ENCODE peak calls at places on chromosomes 5 and 9, in six cellular contexts. One of them, this sample, is unnamed.

GRCh38 chr5:143311428-143311827 is 92.1 kb downstream of the NR3C1 start:
- DNase-seq in GM23338: peak; percentile 6
- DNase-seq in WERI-Rb-1: no peak
- DNase-seq in CD8-positive, alpha-beta memory T cell: no peak
- DNase-seq in AG04449: no peak
- DNase-seq in upper lobe of right lung: no peak
- DNase-seq in this sample: no peak

GRCh38 chr5:28542968-28543367 is 1504.6 kb upstream of the CDH9 start:
- DNase-seq in GM23338: no peak
- DNase-seq in WERI-Rb-1: no peak
- DNase-seq in CD8-positive, alpha-beta memory T cell: no peak
- DNase-seq in AG04449: peak; percentile 24
- DNase-seq in upper lobe of right lung: no peak
- DNase-seq in this sample: no peak

GRCh38 chr9:105994970-105995369 is 300.6 kb downstream of the TMEM38B start:
- DNase-seq in GM23338: no peak
- DNase-seq in WERI-Rb-1: no peak
- DNase-seq in CD8-positive, alpha-beta memory T cell: no peak
- DNase-seq in AG04449: no peak
- DNase-seq in upper lobe of right lung: no peak
- DNase-seq in this sample: no peak

GRCh38 chr5:10701567-10702039 is 59.4 kb downstream of the DAP start:
- DNase-seq in GM23338: peak; percentile 81
- DNase-seq in WERI-Rb-1: peak; percentile 72
- DNase-seq in CD8-positive, alpha-beta memory T cell: no peak
- DNase-seq in AG04449: no peak
- DNase-seq in upper lobe of right lung: no peak
- DNase-seq in this sample: peak; percentile 33

GRCh38 chr9:77015291-77016048 is 4.0 kb upstream of the FOXB2 start:
- DNase-seq in GM23338: peak; percentile 57
- DNase-seq in WERI-Rb-1: no peak
- DNase-seq in CD8-positive, alpha-beta memory T cell: no peak
- DNase-seq in AG04449: no peak
- DNase-seq in upper lobe of right lung: no peak
- DNase-seq in this sample: no peak

GRCh38 chr5:142843029-142843905 is 73.1 kb downstream of the ARHGAP26 start:
- DNase-seq in GM23338: no peak
- DNase-seq in WERI-Rb-1: no peak
- DNase-seq in CD8-positive, alpha-beta memory T cell: no peak
- DNase-seq in AG04449: no peak
- DNase-seq in upper lobe of right lung: no peak
- DNase-seq in this sample: no peak

GRCh38 chr9:130024597-130024994 is 18.4 kb downstream of the FNBP1 start:
- DNase-seq in GM23338: no peak
- DNase-seq in WERI-Rb-1: no peak
- DNase-seq in CD8-positive, alpha-beta memory T cell: no peak
- DNase-seq in AG04449: no peak
- DNase-seq in upper lobe of right lung: no peak
- DNase-seq in this sample: no peak

GRCh38 chr5:88675758-88676636 is 207.0 kb downstream of the MEF2C start:
- DNase-seq in GM23338: peak; percentile 96
- DNase-seq in WERI-Rb-1: peak; percentile 90
- DNase-seq in CD8-positive, alpha-beta memory T cell: no peak
- DNase-seq in AG04449: no peak
- DNase-seq in upper lobe of right lung: peak; percentile 66
- DNase-seq in this sample: peak; percentile 59

GRCh38 chr9:91751922-91752321 is 198.1 kb downstream of the ROR2 start:
- DNase-seq in GM23338: no peak
- DNase-seq in WERI-Rb-1: no peak
- DNase-seq in CD8-positive, alpha-beta memory T cell: no peak
- DNase-seq in AG04449: peak; percentile 46
- DNase-seq in upper lobe of right lung: no peak
- DNase-seq in this sample: no peak

GRCh38 chr5:55836191-55836590 is 15.0 kb upstream of the IL31RA start:
- DNase-seq in GM23338: no peak
- DNase-seq in WERI-Rb-1: no peak
- DNase-seq in CD8-positive, alpha-beta memory T cell: no peak
- DNase-seq in AG04449: no peak
- DNase-seq in upper lobe of right lung: no peak
- DNase-seq in this sample: no peak

GRCh38 chr9:119435066-119435465 is 65.8 kb upstream of the BRINP1 start:
- DNase-seq in GM23338: no peak
- DNase-seq in WERI-Rb-1: no peak
- DNase-seq in CD8-positive, alpha-beta memory T cell: no peak
- DNase-seq in AG04449: no peak
- DNase-seq in upper lobe of right lung: no peak
- DNase-seq in this sample: no peak

GRCh38 chr5:94181940-94182339 is 436.5 kb downstream of the KIAA0825 start:
- DNase-seq in GM23338: peak; percentile 66
- DNase-seq in WERI-Rb-1: peak; percentile 21
- DNase-seq in CD8-positive, alpha-beta memory T cell: no peak
- DNase-seq in AG04449: no peak
- DNase-seq in upper lobe of right lung: no peak
- DNase-seq in this sample: peak; percentile 1

GRCh38 chr9:128001411-128002298 is 20.9 kb upstream of the EEIG1 start:
- DNase-seq in GM23338: peak; percentile 79
- DNase-seq in WERI-Rb-1: no peak
- DNase-seq in CD8-positive, alpha-beta memory T cell: no peak
- DNase-seq in AG04449: peak; percentile 64
- DNase-seq in upper lobe of right lung: no peak
- DNase-seq in this sample: no peak

GRCh38 chr5:10838038-10838437 is 77.0 kb upstream of the DAP start:
- DNase-seq in GM23338: no peak
- DNase-seq in WERI-Rb-1: no peak
- DNase-seq in CD8-positive, alpha-beta memory T cell: no peak
- DNase-seq in AG04449: no peak
- DNase-seq in upper lobe of right lung: no peak
- DNase-seq in this sample: peak; percentile 3

GRCh38 chr5:154898210-154898609 is 39.8 kb downstream of the CNOT8 start:
- DNase-seq in GM23338: no peak
- DNase-seq in WERI-Rb-1: no peak
- DNase-seq in CD8-positive, alpha-beta memory T cell: no peak
- DNase-seq in AG04449: no peak
- DNase-seq in upper lobe of right lung: no peak
- DNase-seq in this sample: no peak

GRCh38 chr5:123471385-123471784 is 40.6 kb upstream of the CSNK1G3 start:
- DNase-seq in GM23338: no peak
- DNase-seq in WERI-Rb-1: no peak
- DNase-seq in CD8-positive, alpha-beta memory T cell: no peak
- DNase-seq in AG04449: no peak
- DNase-seq in upper lobe of right lung: no peak
- DNase-seq in this sample: no peak

GRCh38 chr5:67511911-67512310 is 315.3 kb upstream of the CD180 start:
- DNase-seq in GM23338: no peak
- DNase-seq in WERI-Rb-1: no peak
- DNase-seq in CD8-positive, alpha-beta memory T cell: no peak
- DNase-seq in AG04449: no peak
- DNase-seq in upper lobe of right lung: no peak
- DNase-seq in this sample: no peak

GRCh38 chr5:61311836-61312808 is 19.9 kb upstream of the ZSWIM6 start:
- DNase-seq in GM23338: no peak
- DNase-seq in WERI-Rb-1: no peak
- DNase-seq in CD8-positive, alpha-beta memory T cell: no peak
- DNase-seq in AG04449: peak; percentile 93
- DNase-seq in upper lobe of right lung: no peak
- DNase-seq in this sample: no peak

GRCh38 chr9:36987891-36988290 is 46.2 kb downstream of the PAX5 start:
- DNase-seq in GM23338: peak; percentile 33
- DNase-seq in WERI-Rb-1: no peak
- DNase-seq in CD8-positive, alpha-beta memory T cell: no peak
- DNase-seq in AG04449: no peak
- DNase-seq in upper lobe of right lung: peak; percentile 26
- DNase-seq in this sample: no peak

GRCh38 chr5:90803376-90803775 is 244.8 kb downstream of the ADGRV1 start:
- DNase-seq in GM23338: no peak
- DNase-seq in WERI-Rb-1: no peak
- DNase-seq in CD8-positive, alpha-beta memory T cell: no peak
- DNase-seq in AG04449: no peak
- DNase-seq in upper lobe of right lung: no peak
- DNase-seq in this sample: no peak

GRCh38 chr5:34480810-34481528 is 175.2 kb upstream of the RAI14 start:
- DNase-seq in GM23338: no peak
- DNase-seq in WERI-Rb-1: no peak
- DNase-seq in CD8-positive, alpha-beta memory T cell: no peak
- DNase-seq in AG04449: no peak
- DNase-seq in upper lobe of right lung: no peak
- DNase-seq in this sample: no peak

GRCh38 chr9:123349033-123349432 is 7.0 kb upstream of the CRB2 start:
- DNase-seq in GM23338: no peak
- DNase-seq in WERI-Rb-1: no peak
- DNase-seq in CD8-positive, alpha-beta memory T cell: no peak
- DNase-seq in AG04449: no peak
- DNase-seq in upper lobe of right lung: no peak
- DNase-seq in this sample: no peak

GRCh38 chr9:123348317-123348992 is 7.5 kb upstream of the CRB2 start:
- DNase-seq in GM23338: no peak
- DNase-seq in WERI-Rb-1: peak; percentile 43
- DNase-seq in CD8-positive, alpha-beta memory T cell: no peak
- DNase-seq in AG04449: no peak
- DNase-seq in upper lobe of right lung: no peak
- DNase-seq in this sample: no peak

GRCh38 chr9:123346026-123346425 is 10.0 kb upstream of the CRB2 start:
- DNase-seq in GM23338: no peak
- DNase-seq in WERI-Rb-1: no peak
- DNase-seq in CD8-positive, alpha-beta memory T cell: no peak
- DNase-seq in AG04449: no peak
- DNase-seq in upper lobe of right lung: no peak
- DNase-seq in this sample: no peak

GRCh38 chr9:123346826-123347225 is 9.2 kb upstream of the CRB2 start:
- DNase-seq in GM23338: no peak
- DNase-seq in WERI-Rb-1: no peak
- DNase-seq in CD8-positive, alpha-beta memory T cell: no peak
- DNase-seq in AG04449: no peak
- DNase-seq in upper lobe of right lung: no peak
- DNase-seq in this sample: no peak

GRCh38 chr9:123347289-123348060 is 8.5 kb upstream of the CRB2 start:
- DNase-seq in GM23338: no peak
- DNase-seq in WERI-Rb-1: no peak
- DNase-seq in CD8-positive, alpha-beta memory T cell: no peak
- DNase-seq in AG04449: no peak
- DNase-seq in upper lobe of right lung: no peak
- DNase-seq in this sample: no peak
- H3K4me3 ChIP-seq in GM23338: no peak overlapping the region
- H3K4me3 ChIP-seq in WERI-Rb-1: no peak overlapping the region
- H3K4me3 ChIP-seq in CD8-positive, alpha-beta memory T cell: no peak overlapping the region
- H3K4me3 ChIP-seq in AG04449: no peak overlapping the region
- H3K4me3 ChIP-seq in upper lobe of right lung: no peak overlapping the region
- H3K4me3 ChIP-seq in this sample: no peak overlapping the region

GRCh38 chr9:27192291-27192960 is 83.4 kb downstream of the TEK start:
- DNase-seq in GM23338: no peak
- DNase-seq in WERI-Rb-1: no peak
- DNase-seq in CD8-positive, alpha-beta memory T cell: no peak
- DNase-seq in AG04449: no peak
- DNase-seq in upper lobe of right lung: no peak
- DNase-seq in this sample: no peak

GRCh38 chr9:27189426-27189825 is 80.4 kb downstream of the TEK start:
- DNase-seq in GM23338: no peak
- DNase-seq in WERI-Rb-1: no peak
- DNase-seq in CD8-positive, alpha-beta memory T cell: no peak
- DNase-seq in AG04449: no peak
- DNase-seq in upper lobe of right lung: no peak
- DNase-seq in this sample: no peak

GRCh38 chr9:27183701-27184100 is 74.7 kb downstream of the TEK start:
- DNase-seq in GM23338: no peak
- DNase-seq in WERI-Rb-1: no peak
- DNase-seq in CD8-positive, alpha-beta memory T cell: no peak
- DNase-seq in AG04449: no peak
- DNase-seq in upper lobe of right lung: no peak
- DNase-seq in this sample: no peak

GRCh38 chr9:27184556-27185351 is 75.7 kb downstream of the TEK start:
- DNase-seq in GM23338: no peak
- DNase-seq in WERI-Rb-1: no peak
- DNase-seq in CD8-positive, alpha-beta memory T cell: no peak
- DNase-seq in AG04449: no peak
- DNase-seq in upper lobe of right lung: no peak
- DNase-seq in this sample: no peak

DNA sequence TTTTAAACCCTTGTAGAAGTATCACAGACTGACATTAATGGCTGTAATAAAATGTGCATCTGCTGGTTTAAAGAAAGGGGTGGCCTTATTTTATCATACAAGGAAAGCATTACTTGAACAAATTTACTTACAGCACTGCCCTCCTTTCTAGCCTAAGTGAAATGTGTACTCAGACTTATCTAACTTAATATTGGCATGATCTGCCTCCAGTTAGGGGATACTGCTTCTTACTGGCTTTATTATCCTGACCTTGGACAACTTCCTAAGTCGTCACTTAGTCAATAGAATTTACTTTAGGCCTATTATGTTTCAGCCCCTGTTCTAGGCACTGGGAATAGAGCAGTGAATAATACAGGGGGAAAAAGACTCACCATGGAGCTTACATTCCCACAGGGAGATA is 79.4 kb downstream of the TEK start:
- DNase-seq in GM23338: no peak
- DNase-seq in WERI-Rb-1: no peak
- DNase-seq in CD8-positive, alpha-beta memory T cell: no peak
- DNase-seq in AG04449: no peak
- DNase-seq in upper lobe of right lung: no peak
- DNase-seq in this sample: peak; percentile 15
- H3K4me3 ChIP-seq in GM23338: no peak overlapping the region
- H3K4me3 ChIP-seq in WERI-Rb-1: no peak overlapping the region
- H3K4me3 ChIP-seq in CD8-positive, alpha-beta memory T cell: no peak overlapping the region
- H3K4me3 ChIP-seq in AG04449: no peak overlapping the region
- H3K4me3 ChIP-seq in upper lobe of right lung: no peak overlapping the region
- H3K4me3 ChIP-seq in this sample: no peak overlapping the region

GRCh38 chr9:121299467-121300282 is 31.7 kb downstream of the GSN start:
- DNase-seq in GM23338: peak; percentile 47
- DNase-seq in WERI-Rb-1: peak; percentile 42
- DNase-seq in CD8-positive, alpha-beta memory T cell: no peak
- DNase-seq in AG04449: no peak
- DNase-seq in upper lobe of right lung: peak; percentile 80
- DNase-seq in this sample: peak; percentile 56
- H3K4me3 ChIP-seq in GM23338: peak overlapping the region; percentile 70
- H3K4me3 ChIP-seq in WERI-Rb-1: peak overlapping the region; percentile 34
- H3K4me3 ChIP-seq in CD8-positive, alpha-beta memory T cell: no peak overlapping the region
- H3K4me3 ChIP-seq in AG04449: peak overlapping the region; percentile 45
- H3K4me3 ChIP-seq in upper lobe of right lung: peak overlapping the region; percentile 65
- H3K4me3 ChIP-seq in this sample: peak overlapping the region; percentile 34

GRCh38 chr9:136343884-136344269 is 16.5 kb downstream of the GPSM1 start:
- DNase-seq in GM23338: no peak
- DNase-seq in WERI-Rb-1: no peak
- DNase-seq in CD8-positive, alpha-beta memory T cell: no peak
- DNase-seq in AG04449: no peak
- DNase-seq in upper lobe of right lung: no peak
- DNase-seq in this sample: no peak

GRCh38 chr9:136341769-136342168 is 14.4 kb downstream of the GPSM1 start:
- DNase-seq in GM23338: no peak
- DNase-seq in WERI-Rb-1: no peak
- DNase-seq in CD8-positive, alpha-beta memory T cell: no peak
- DNase-seq in AG04449: no peak
- DNase-seq in upper lobe of right lung: no peak
- DNase-seq in this sample: no peak

GRCh38 chr9:136341042-136341655 is 13.8 kb downstream of the GPSM1 start:
- DNase-seq in GM23338: no peak
- DNase-seq in WERI-Rb-1: no peak
- DNase-seq in CD8-positive, alpha-beta memory T cell: no peak
- DNase-seq in AG04449: no peak
- DNase-seq in upper lobe of right lung: no peak
- DNase-seq in this sample: no peak

GRCh38 chr9:136343121-136343883 is 16.0 kb downstream of the GPSM1 start:
- DNase-seq in GM23338: no peak
- DNase-seq in WERI-Rb-1: no peak
- DNase-seq in CD8-positive, alpha-beta memory T cell: no peak
- DNase-seq in AG04449: no peak
- DNase-seq in upper lobe of right lung: no peak
- DNase-seq in this sample: no peak

GRCh38 chr9:136342191-136343120 is 15.1 kb downstream of the GPSM1 start:
- DNase-seq in GM23338: peak; percentile 88
- DNase-seq in WERI-Rb-1: peak; percentile 92
- DNase-seq in CD8-positive, alpha-beta memory T cell: peak; percentile 43
- DNase-seq in AG04449: no peak
- DNase-seq in upper lobe of right lung: peak; percentile 92
- DNase-seq in this sample: peak; percentile 76
- H3K4me3 ChIP-seq in GM23338: peak overlapping the region; percentile 72
- H3K4me3 ChIP-seq in WERI-Rb-1: no peak overlapping the region
- H3K4me3 ChIP-seq in CD8-positive, alpha-beta memory T cell: no peak overlapping the region
- H3K4me3 ChIP-seq in AG04449: no peak overlapping the region
- H3K4me3 ChIP-seq in upper lobe of right lung: peak overlapping the region; percentile 39
- H3K4me3 ChIP-seq in this sample: no peak overlapping the region